ENCODE peak calls at places on chromosomes 2 and 18, in six cellular contexts. C is IMR-90, F is H9, M is mesenchymal stem cell, V is H1, S is trophoblast cell. R is an unnamed sample.

GRCh38 chr2:196160101-196160500 is 11.3 kb downstream of the STK17B start:
- DNase-seq in C (peak; percentile 92), F (peak; percentile 36), M (peak; percentile 88), V (no peak), S (peak; percentile 60), R (no peak)

GRCh38 chr2:150211164-150211631 is 276.3 kb downstream of the RND3 start:
- DNase-seq in C (peak; percentile 89), F (no peak), M (peak; percentile 44), V (no peak), S (no peak), R (no peak)

GRCh38 chr2:160429248-160430000 is 64.2 kb downstream of the RBMS1 start:
- DNase-seq in C (peak; percentile 75), F (no peak), M (peak; percentile 71), V (no peak), S (no peak), R (no peak)

GRCh38 chr18:73235921-73236320 is 368.1 kb upstream of the NETO1 start:
- DNase-seq in C (peak; percentile 14), F (no peak), M (no peak), V (no peak), S (no peak), R (no peak)

GRCh38 chr18:2853173-2853925 is 6.5 kb downstream of the EMILIN2 start:
- DNase-seq in C (no peak), F (no peak), M (no peak), V (no peak), S (no peak), R (no peak)

GRCh38 chr2:60516383-60516811 is 37.1 kb downstream of the BCL11A start:
- DNase-seq in C (peak; percentile 90), F (peak; percentile 16), M (peak; percentile 70), V (peak; percentile 34), S (peak; percentile 50), R (no peak)

GRCh38 chr2:172427990-172428840 is 829 bp downstream of the ITGA6 start:
- DNase-seq in C (no peak), F (peak; percentile 63), M (peak; percentile 36), V (peak; percentile 66), S (no peak), R (peak; percentile 42)

GRCh38 chr2:97688062-97688827 is 18.7 kb downstream of the C2orf92 start:
- DNase-seq in C (no peak), F (no peak), M (no peak), V (no peak), S (peak; percentile 44), R (no peak)

GRCh38 chr2:29112379-29112778 is 2.8 kb upstream of the CLIP4 start:
- DNase-seq in C (no peak), F (no peak), M (no peak), V (no peak), S (no peak), R (no peak)

GRCh38 chr18:13261658-13262357 is 43.2 kb downstream of the LDLRAD4 start:
- DNase-seq in C (no peak), F (peak; percentile 57), M (no peak), V (no peak), S (no peak), R (no peak)

GRCh38 chr18:61896767-61897166 is 4.0 kb upstream of the RNF152 start:
- DNase-seq in C (peak; percentile 20), F (no peak), M (peak; percentile 91), V (no peak), S (no peak), R (peak; percentile 54)

GRCh38 chr2:74632209-74632938 is 15.8 kb downstream of the M1AP start:
- DNase-seq in C (peak; percentile 23), F (peak; percentile 66), M (peak; percentile 77), V (no peak), S (no peak), R (no peak)

GRCh38 chr2:219522111-219523030 is 8.1 kb downstream of the ASIC4 start:
- DNase-seq in C (peak; percentile 64), F (peak; percentile 80), M (peak; percentile 71), V (no peak), S (no peak), R (no peak)

GRCh38 chr2:111049792-111050640 is 70.7 kb upstream of the BCL2L11 start:
- DNase-seq in C (no peak), F (no peak), M (peak; percentile 7), V (no peak), S (no peak), R (no peak)

GRCh38 chr2:162840598-162841246 is 2.2 kb upstream of the KCNH7 start:
- DNase-seq in C (peak; percentile 38), F (peak; percentile 80), M (peak; percentile 79), V (peak; percentile 81), S (peak; percentile 60), R (peak; percentile 93)

GRCh38 chr2:116467243-116467642 is 1347.2 kb upstream of the DDX18 start:
- DNase-seq in C (no peak), F (no peak), M (no peak), V (no peak), S (no peak), R (no peak)

GRCh38 chr2:101272045-101272784 is 19.5 kb downstream of the CNOT11 start:
- DNase-seq in C (no peak), F (no peak), M (no peak), V (no peak), S (no peak), R (no peak)

GRCh38 chr2:121074322-121074932 is 210.6 kb downstream of the TFCP2L1 start:
- DNase-seq in C (no peak), F (peak; percentile 70), M (no peak), V (peak; percentile 60), S (no peak), R (no peak)

GRCh38 chr2:3644891-3645605 is 13.0 kb upstream of the ALLC start:
- DNase-seq in C (no peak), F (no peak), M (no peak), V (no peak), S (no peak), R (no peak)

GRCh38 chr2:163191372-163191771 is 352.8 kb upstream of the KCNH7 start:
- DNase-seq in C (peak; percentile 50), F (no peak), M (peak; percentile 56), V (no peak), S (peak; percentile 41), R (peak; percentile 45)

GRCh38 chr2:206011018-206011614 is 74.9 kb downstream of the INO80D start:
- DNase-seq in C (no peak), F (no peak), M (no peak), V (no peak), S (no peak), R (no peak)

DNA sequence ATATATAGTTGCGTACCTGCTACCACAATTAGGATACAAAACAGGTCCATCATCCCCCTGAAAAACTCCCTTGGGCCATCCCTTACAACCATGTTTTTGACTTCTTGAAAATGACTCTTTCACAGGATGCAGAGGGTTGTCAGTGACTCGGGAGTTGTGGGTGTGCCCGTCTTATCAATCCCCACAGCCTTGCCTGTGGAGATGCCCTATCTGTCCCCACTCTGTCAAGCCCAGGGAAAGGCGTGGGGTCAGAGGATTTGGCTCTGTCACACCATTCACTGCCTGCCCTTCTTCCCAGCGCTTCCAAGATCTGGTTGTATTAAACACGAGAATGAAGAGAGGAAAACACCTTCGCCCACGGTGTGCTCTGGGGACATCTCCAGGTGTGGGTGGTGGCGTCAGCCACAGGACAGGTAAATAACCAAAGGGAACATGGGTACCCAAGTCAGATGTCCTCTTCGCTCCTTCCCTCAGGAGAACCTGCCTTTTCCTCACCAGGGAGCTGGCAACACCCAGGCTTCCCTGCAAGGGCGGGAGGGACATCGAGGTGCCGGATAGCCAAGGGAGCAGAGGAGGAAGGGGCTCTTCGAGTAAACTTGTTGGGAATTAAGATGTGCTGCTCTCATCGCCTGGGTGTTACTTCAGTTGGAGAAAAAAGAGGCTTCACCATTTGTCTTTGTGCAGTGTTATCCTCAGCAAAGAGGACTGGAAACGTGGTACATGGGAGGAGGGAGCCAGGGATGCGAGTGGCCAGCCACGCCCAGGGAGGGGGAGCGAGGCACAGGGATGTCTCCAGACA is 100.3 kb downstream of the B3GNT2 start:
- DNase-seq in C (no peak), F (no peak), M (no peak), V (no peak), S (no peak), R (no peak)
- H2BK5ac ChIP-seq in C (no peak overlapping the region), F (no peak overlapping the region), M (no peak overlapping the region), V (peak overlapping the region; percentile 47), S (no peak overlapping the region), R (no peak overlapping the region)

GRCh38 chr2:108119492-108119891 is 120.3 kb upstream of the SULT1C3 start:
- DNase-seq in C (no peak), F (no peak), M (no peak), V (no peak), S (no peak), R (no peak)

GRCh38 chr2:108119026-108119425 is 120.7 kb upstream of the SULT1C3 start:
- DNase-seq in C (no peak), F (no peak), M (no peak), V (no peak), S (no peak), R (no peak)

GRCh38 chr2:108129636-108130035 is 110.1 kb upstream of the SULT1C3 start:
- DNase-seq in C (no peak), F (no peak), M (no peak), V (no peak), S (no peak), R (no peak)

GRCh38 chr2:108128226-108128786 is 111.5 kb upstream of the SULT1C3 start:
- DNase-seq in C (no peak), F (no peak), M (no peak), V (no peak), S (no peak), R (no peak)

GRCh38 chr2:108124733-108125132 is 115.0 kb upstream of the SULT1C3 start:
- DNase-seq in C (no peak), F (no peak), M (no peak), V (no peak), S (no peak), R (no peak)
- H4K8ac ChIP-seq in C (no peak overlapping the region), F (no peak overlapping the region), M (no peak overlapping the region), V (no peak overlapping the region), S (no peak overlapping the region), R (no peak overlapping the region)

GRCh38 chr2:130336877-130337734 is 5.6 kb upstream of the IMP4 start:
- DNase-seq in C (peak; percentile 77), F (peak; percentile 94), M (peak; percentile 88), V (peak; percentile 96), S (peak; percentile 81), R (peak; percentile 95)

GRCh38 chr2:130334026-130334425 is 8.7 kb upstream of the IMP4 start:
- DNase-seq in C (no peak), F (no peak), M (no peak), V (peak; percentile 32), S (no peak), R (no peak)

GRCh38 chr2:130336150-130336876 is 6.4 kb upstream of the IMP4 start:
- DNase-seq in C (no peak), F (no peak), M (no peak), V (peak; percentile 49), S (no peak), R (no peak)

GRCh38 chr2:130337735-130338325 is 4.9 kb upstream of the IMP4 start:
- DNase-seq in C (peak; percentile 92), F (no peak), M (peak; percentile 84), V (no peak), S (no peak), R (no peak)

DNA sequence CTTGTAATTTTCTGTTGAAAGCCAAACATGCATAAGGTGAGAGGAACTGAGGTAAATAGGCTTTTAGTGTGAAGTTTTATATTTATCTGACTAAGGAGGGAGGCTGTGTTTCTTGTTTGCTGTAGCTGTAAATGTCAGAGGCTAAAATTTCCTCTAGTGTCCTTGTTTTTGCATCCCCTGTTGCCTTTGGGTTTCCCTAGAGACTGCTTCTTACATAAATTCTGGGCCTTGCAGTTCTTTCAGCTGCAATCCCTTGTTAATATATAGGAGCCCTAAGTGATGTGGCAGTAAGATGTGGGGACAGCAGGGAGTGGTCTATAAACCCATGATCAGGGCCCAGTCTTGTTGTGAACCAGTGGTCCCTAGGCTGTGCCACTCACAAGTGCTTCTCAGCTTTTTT is 7.5 kb upstream of the IMP4 start:
- DNase-seq in C (no peak), F (no peak), M (no peak), V (no peak), S (no peak), R (no peak)
- H3K14ac ChIP-seq in C (no peak overlapping the region), F (no peak overlapping the region), M (no peak overlapping the region), V (no peak overlapping the region), S (no peak overlapping the region), R (no peak overlapping the region)

GRCh38 chr2:174694920-174695319 is 69.4 kb downstream of the CHRNA1 start:
- DNase-seq in C (no peak), F (no peak), M (no peak), V (no peak), S (peak; percentile 58), R (no peak)
- H2BK5ac ChIP-seq in C (no peak overlapping the region), F (no peak overlapping the region), M (no peak overlapping the region), V (no peak overlapping the region), S (no peak overlapping the region), R (no peak overlapping the region)

R was measured in neuronal stem cell.